ENCODE peak calls at places on chromosomes 3 and 15, in eight cellular contexts. One of them, this sample, is unnamed.

GRCh38 chr3:70056081-70056480 is 56.5 kb downstream of the SAMMSON start:
- DNase-seq in H7: no peak
- DNase-seq in GM23338: no peak
- DNase-seq in heart left ventricle: no peak
- DNase-seq in posterior cingulate gyrus: no peak
- DNase-seq in AG10803: no peak
- DNase-seq in H54: no peak
- DNase-seq in activated CD4-positive, alpha-beta T cell treated with anti-CD3 and anti-CD28 coated beads, Interleukin-2, amount 50 U/mL, for 4 hours: no peak
- DNase-seq in this sample: no peak

GRCh38 chr3:108471346-108471935 is 39.0 kb downstream of the MYH15 start:
- DNase-seq in AG10803: peak
- DNase-seq in H7: no peak
- DNase-seq in activated CD4-positive, alpha-beta T cell treated with anti-CD3 and anti-CD28 coated beads, Interleukin-2, amount 50 U/mL, for 4 hours: no peak
- DNase-seq in H54: no peak
- DNase-seq in GM23338: no peak
- DNase-seq in posterior cingulate gyrus: no peak
- DNase-seq in heart left ventricle: no peak
- DNase-seq in this sample: no peak

GRCh38 chr3:175606650-175607318 is 747.6 kb downstream of the NAALADL2 start:
- DNase-seq in H54: no peak
- DNase-seq in H7: no peak
- DNase-seq in GM23338: no peak
- DNase-seq in activated CD4-positive, alpha-beta T cell treated with anti-CD3 and anti-CD28 coated beads, Interleukin-2, amount 50 U/mL, for 4 hours: no peak
- DNase-seq in heart left ventricle: no peak
- DNase-seq in posterior cingulate gyrus: no peak
- DNase-seq in AG10803: no peak
- DNase-seq in this sample: no peak

GRCh38 chr3:117688583-117688982 is 979.0 kb downstream of the TUSC7 start:
- DNase-seq in H7: peak
- DNase-seq in heart left ventricle: no peak
- DNase-seq in posterior cingulate gyrus: no peak
- DNase-seq in activated CD4-positive, alpha-beta T cell treated with anti-CD3 and anti-CD28 coated beads, Interleukin-2, amount 50 U/mL, for 4 hours: no peak
- DNase-seq in H54: no peak
- DNase-seq in AG10803: no peak
- DNase-seq in GM23338: peak
- DNase-seq in this sample: peak

GRCh38 chr3:9078561-9079240 is 115.4 kb upstream of the RAD18 start:
- DNase-seq in H54: no peak
- DNase-seq in heart left ventricle: no peak
- DNase-seq in posterior cingulate gyrus: no peak
- DNase-seq in AG10803: no peak
- DNase-seq in H7: peak
- DNase-seq in activated CD4-positive, alpha-beta T cell treated with anti-CD3 and anti-CD28 coated beads, Interleukin-2, amount 50 U/mL, for 4 hours: no peak
- DNase-seq in GM23338: peak
- DNase-seq in this sample: no peak

GRCh38 chr3:197028711-197029510 is 706 bp downstream of the MELTF start:
- DNase-seq in activated CD4-positive, alpha-beta T cell treated with anti-CD3 and anti-CD28 coated beads, Interleukin-2, amount 50 U/mL, for 4 hours: no peak
- DNase-seq in H54: no peak
- DNase-seq in heart left ventricle: no peak
- DNase-seq in posterior cingulate gyrus: no peak
- DNase-seq in H7: peak
- DNase-seq in AG10803: no peak
- DNase-seq in GM23338: no peak
- DNase-seq in this sample: no peak

GRCh38 chr3:48038971-48039481 is 22.8 kb upstream of the MAP4 start:
- DNase-seq in AG10803: no peak
- DNase-seq in GM23338: no peak
- DNase-seq in H54: no peak
- DNase-seq in H7: no peak
- DNase-seq in heart left ventricle: no peak
- DNase-seq in activated CD4-positive, alpha-beta T cell treated with anti-CD3 and anti-CD28 coated beads, Interleukin-2, amount 50 U/mL, for 4 hours: no peak
- DNase-seq in posterior cingulate gyrus: no peak
- DNase-seq in this sample: no peak

GRCh38 chr15:66071160-66071559 is 182.4 kb downstream of the MEGF11 start:
- DNase-seq in H7: no peak
- DNase-seq in H54: no peak
- DNase-seq in GM23338: no peak
- DNase-seq in AG10803: no peak
- DNase-seq in posterior cingulate gyrus: no peak
- DNase-seq in activated CD4-positive, alpha-beta T cell treated with anti-CD3 and anti-CD28 coated beads, Interleukin-2, amount 50 U/mL, for 4 hours: no peak
- DNase-seq in heart left ventricle: no peak
- DNase-seq in this sample: no peak

GRCh38 chr3:47414666-47415587 is 34.1 kb downstream of the PTPN23 start:
- DNase-seq in GM23338: no peak
- DNase-seq in AG10803: no peak
- DNase-seq in activated CD4-positive, alpha-beta T cell treated with anti-CD3 and anti-CD28 coated beads, Interleukin-2, amount 50 U/mL, for 4 hours: no peak
- DNase-seq in posterior cingulate gyrus: peak
- DNase-seq in H7: peak
- DNase-seq in H54: no peak
- DNase-seq in heart left ventricle: no peak
- DNase-seq in this sample: no peak

GRCh38 chr3:116897382-116897781 is 187.8 kb downstream of the TUSC7 start:
- DNase-seq in H7: no peak
- DNase-seq in heart left ventricle: no peak
- DNase-seq in AG10803: no peak
- DNase-seq in H54: no peak
- DNase-seq in activated CD4-positive, alpha-beta T cell treated with anti-CD3 and anti-CD28 coated beads, Interleukin-2, amount 50 U/mL, for 4 hours: no peak
- DNase-seq in posterior cingulate gyrus: no peak
- DNase-seq in GM23338: no peak
- DNase-seq in this sample: no peak

GRCh38 chr3:126550488-126551051 is 8.2 kb downstream of the C3orf22 start:
- DNase-seq in activated CD4-positive, alpha-beta T cell treated with anti-CD3 and anti-CD28 coated beads, Interleukin-2, amount 50 U/mL, for 4 hours: no peak
- DNase-seq in AG10803: no peak
- DNase-seq in H54: no peak
- DNase-seq in heart left ventricle: no peak
- DNase-seq in H7: peak
- DNase-seq in GM23338: no peak
- DNase-seq in posterior cingulate gyrus: no peak
- DNase-seq in this sample: no peak

GRCh38 chr15:62734706-62735105 is 307.8 kb upstream of the TPM1 start:
- DNase-seq in AG10803: no peak
- DNase-seq in heart left ventricle: no peak
- DNase-seq in H54: no peak
- DNase-seq in posterior cingulate gyrus: no peak
- DNase-seq in activated CD4-positive, alpha-beta T cell treated with anti-CD3 and anti-CD28 coated beads, Interleukin-2, amount 50 U/mL, for 4 hours: no peak
- DNase-seq in GM23338: peak
- DNase-seq in H7: peak
- DNase-seq in this sample: no peak

GRCh38 chr3:106114220-106114619 is 245.4 kb upstream of the CBLB start:
- DNase-seq in H7: no peak
- DNase-seq in GM23338: no peak
- DNase-seq in AG10803: peak
- DNase-seq in heart left ventricle: no peak
- DNase-seq in H54: no peak
- DNase-seq in activated CD4-positive, alpha-beta T cell treated with anti-CD3 and anti-CD28 coated beads, Interleukin-2, amount 50 U/mL, for 4 hours: no peak
- DNase-seq in posterior cingulate gyrus: no peak
- DNase-seq in this sample: no peak

GRCh38 chr15:72197045-72197459 is 535 bp downstream of the GRAMD2A start:
- DNase-seq in AG10803: no peak
- DNase-seq in heart left ventricle: no peak
- DNase-seq in posterior cingulate gyrus: no peak
- DNase-seq in activated CD4-positive, alpha-beta T cell treated with anti-CD3 and anti-CD28 coated beads, Interleukin-2, amount 50 U/mL, for 4 hours: no peak
- DNase-seq in H54: no peak
- DNase-seq in GM23338: peak
- DNase-seq in H7: peak
- DNase-seq in this sample: no peak

GRCh38 chr15:62035256-62035908 is 24.9 kb downstream of the VPS13C start:
- DNase-seq in activated CD4-positive, alpha-beta T cell treated with anti-CD3 and anti-CD28 coated beads, Interleukin-2, amount 50 U/mL, for 4 hours: no peak
- DNase-seq in GM23338: no peak
- DNase-seq in AG10803: peak
- DNase-seq in H7: no peak
- DNase-seq in H54: no peak
- DNase-seq in heart left ventricle: no peak
- DNase-seq in posterior cingulate gyrus: no peak
- DNase-seq in this sample: no peak

GRCh38 chr3:128683957-128684356 is 33.3 kb upstream of the RPN1 start:
- DNase-seq in posterior cingulate gyrus: no peak
- DNase-seq in GM23338: no peak
- DNase-seq in H7: peak
- DNase-seq in H54: no peak
- DNase-seq in activated CD4-positive, alpha-beta T cell treated with anti-CD3 and anti-CD28 coated beads, Interleukin-2, amount 50 U/mL, for 4 hours: no peak
- DNase-seq in AG10803: no peak
- DNase-seq in heart left ventricle: no peak
- DNase-seq in this sample: no peak

GRCh38 chr3:10775259-10775658 is 40.8 kb upstream of the SLC6A11 start:
- DNase-seq in heart left ventricle: no peak
- DNase-seq in GM23338: no peak
- DNase-seq in AG10803: no peak
- DNase-seq in activated CD4-positive, alpha-beta T cell treated with anti-CD3 and anti-CD28 coated beads, Interleukin-2, amount 50 U/mL, for 4 hours: no peak
- DNase-seq in posterior cingulate gyrus: no peak
- DNase-seq in H7: no peak
- DNase-seq in H54: no peak
- DNase-seq in this sample: no peak

This sample was measured in NCI-H1436.